ENCODE peak calls at places on chromosomes 16 and 17, in eight cellular contexts. L is left ventricle myocardium inferior, Z is lung, Y is IMR-90, J is hepatocyte, R is iPS DF 6.9, K is heart right ventricle, O is left lung. C is an unnamed sample. For H3K27me3 and H3K36me3, the result is how much of the 10 kb centered on the place peaks cover.

GRCh38 chr17:17681187-17681743 is at the start of gene RAI1:
- DNase-seq in J (peak), Z (peak), O (peak), L (peak), K (peak), R (no peak), Y (peak), C (peak)

GRCh38 chr17:66343531-66344078 is 41.2 kb downstream of the PRKCA start:
- DNase-seq in L (no peak), R (no peak), O (no peak), Y (no peak), K (no peak), J (peak), Z (no peak), C (no peak)

GRCh38 chr16:84144301-84144858 is 597 bp downstream of the HSDL1 start:
- DNase-seq in O (peak), L (peak), Z (peak), R (no peak), Y (peak), K (peak), J (peak), C (peak)

GRCh38 chr17:2883544-2884203 is 87.4 kb downstream of the RAP1GAP2 start:
- DNase-seq in O (no peak), R (no peak), L (peak), J (peak), K (peak), Y (peak), Z (no peak), C (peak)

GRCh38 chr17:39150104-39150634 is 1.3 kb downstream of the PLXDC1 start:
- DNase-seq in Z (no peak), K (no peak), R (no peak), Y (no peak), J (no peak), O (no peak), L (no peak), C (no peak)

GRCh38 chr16:3607161-3607560 is 4.2 kb downstream of the SLX4 start:
- DNase-seq in J (no peak), Y (no peak), L (no peak), K (no peak), Z (no peak), R (no peak), O (no peak), C (no peak)

GRCh38 chr17:73455050-73455687 is 143.4 kb upstream of the CDC42EP4 start:
- DNase-seq in R (no peak), L (no peak), K (no peak), Y (no peak), Z (no peak), J (no peak), O (no peak), C (no peak)

GRCh38 chr17:69246726-69247375 is 18.2 kb upstream of the ABCA10 start:
- DNase-seq in Y (peak), J (peak), K (no peak), L (no peak), R (peak), Z (no peak), O (no peak), C (no peak)

GRCh38 chr17:29585080-29585751 is 4.2 kb downstream of the GIT1 start:
- DNase-seq in L (no peak), R (no peak), J (no peak), O (no peak), Z (no peak), K (peak), Y (no peak), C (no peak)

GRCh38 chr16:4410335-4411075 is 5.9 kb downstream of the CORO7 start:
- DNase-seq in L (no peak), R (no peak), J (peak), Y (peak), K (no peak), Z (no peak), O (no peak), C (no peak)

GRCh38 chr17:19501219-19501618 is 32.4 kb upstream of the SLC47A1 start:
- DNase-seq in O (no peak), L (no peak), J (no peak), Z (no peak), Y (no peak), R (no peak), K (no peak), C (no peak)

GRCh38 chr17:9356488-9356911 is 219.1 kb downstream of the STX8 start:
- DNase-seq in O (no peak), Y (no peak), R (no peak), K (peak), L (no peak), Z (no peak), J (no peak), C (no peak)

GRCh38 chr16:11016993-11017392 is 72.6 kb downstream of the CLEC16A start:
- DNase-seq in O (peak), K (no peak), Y (peak), J (peak), R (no peak), Z (peak), L (peak), C (no peak)

GRCh38 chr17:63399856-63400255 is 46.2 kb downstream of the CYB561 start:
- DNase-seq in K (peak), Z (peak), Y (peak), L (peak), R (no peak), J (peak), O (no peak), C (no peak)

GRCh38 chr17:81095608-81095888 is 60.6 kb downstream of the BAIAP2 start:
- DNase-seq in O (no peak), R (no peak), L (no peak), K (no peak), Z (no peak), Y (no peak), J (no peak), C (no peak)

GRCh38 chr17:31134526-31134925 is 39.7 kb downstream of the NF1 start:
- DNase-seq in J (no peak), Z (no peak), O (no peak), K (no peak), R (no peak), Y (no peak), L (no peak), C (no peak)

GRCh38 chr16:29729116-29729521 is 16.7 kb downstream of the C16orf54 start:
- DNase-seq in R (no peak), Y (peak), Z (no peak), O (no peak), J (peak), L (no peak), K (peak), C (peak)

GRCh38 chr17:78568494-78569115 is 8.6 kb downstream of the DNAH17 start:
- DNase-seq in Z (no peak), J (peak), K (no peak), O (no peak), R (no peak), Y (peak), L (no peak), C (no peak)

GRCh38 chr17:80737106-80738019 is 192.7 kb downstream of the RPTOR start:
- DNase-seq in Z (no peak), L (no peak), O (peak), R (no peak), K (no peak), J (no peak), Y (no peak), C (no peak)

GRCh38 chr17:47967607-47968252 is 3.2 kb upstream of the CDK5RAP3 start:
- DNase-seq in R (no peak), L (no peak), K (no peak), O (no peak), Z (no peak), Y (peak), J (peak), C (no peak)

DNA sequence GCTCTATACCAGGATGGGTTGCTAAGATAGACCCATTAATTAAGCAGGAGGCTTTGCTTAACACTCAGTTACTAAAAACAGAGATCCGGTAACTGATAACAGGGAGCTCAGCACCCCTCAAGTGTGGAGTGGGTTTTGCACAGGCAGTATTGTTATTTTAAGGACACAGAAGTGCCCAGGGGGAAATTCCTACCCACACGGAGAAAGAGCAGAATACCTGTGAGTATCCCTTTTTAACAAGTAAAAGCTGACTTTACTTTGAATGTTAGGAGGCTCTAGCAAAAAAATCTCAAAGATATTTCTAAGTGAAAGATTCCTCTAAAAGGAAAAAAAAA is 32.8 kb upstream of the HAS3 start:
- DNase-seq in L (no peak), J (no peak), K (no peak), R (no peak), Y (no peak), Z (no peak), O (no peak), C (no peak)
- H3K27ac ChIP-seq in L (no peak), J (peak), K (no peak), R (no peak), Y (no peak), Z (no peak), O (peak), C (no peak)

GRCh38 chr16:67001726-67002125 is 13.3 kb downstream of the CES4A start:
- DNase-seq in J (no peak), L (no peak), O (no peak), Z (no peak), R (no peak), Y (no peak), K (no peak), C (no peak)
- H3K27me3 ChIP-seq in J (under half), L (under half), O (under half), Z (under half), R (under half), Y (under half), K (under half), C (under half)

DNA sequence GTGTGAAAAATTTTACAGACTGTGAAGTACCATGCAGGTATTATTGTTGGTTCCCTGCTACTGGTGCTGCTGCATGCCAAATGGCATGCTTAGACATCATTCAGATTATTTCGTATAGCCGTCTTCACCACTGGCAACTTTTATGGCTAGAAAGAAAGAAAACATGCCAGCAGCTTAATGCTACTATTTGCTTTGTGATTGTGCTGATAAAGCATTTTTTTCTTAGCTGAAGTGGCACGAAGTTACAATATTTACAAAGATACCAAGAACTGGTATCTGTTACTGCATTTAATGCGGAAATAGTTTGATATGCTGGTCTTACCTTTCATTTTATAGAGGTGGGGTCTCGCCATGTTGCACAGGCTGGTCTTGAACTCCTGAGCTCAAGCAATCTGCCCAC is 8.2 kb downstream of the ZNHIT3 start:
- DNase-seq in R (no peak), Y (no peak), J (no peak), K (no peak), O (no peak), Z (no peak), L (no peak), C (no peak)
- H3K36me3 ChIP-seq in R (under half), Y (under half), J (under half), K (under half), O (under half), Z (under half), L (half or more), C (half or more)

DNA sequence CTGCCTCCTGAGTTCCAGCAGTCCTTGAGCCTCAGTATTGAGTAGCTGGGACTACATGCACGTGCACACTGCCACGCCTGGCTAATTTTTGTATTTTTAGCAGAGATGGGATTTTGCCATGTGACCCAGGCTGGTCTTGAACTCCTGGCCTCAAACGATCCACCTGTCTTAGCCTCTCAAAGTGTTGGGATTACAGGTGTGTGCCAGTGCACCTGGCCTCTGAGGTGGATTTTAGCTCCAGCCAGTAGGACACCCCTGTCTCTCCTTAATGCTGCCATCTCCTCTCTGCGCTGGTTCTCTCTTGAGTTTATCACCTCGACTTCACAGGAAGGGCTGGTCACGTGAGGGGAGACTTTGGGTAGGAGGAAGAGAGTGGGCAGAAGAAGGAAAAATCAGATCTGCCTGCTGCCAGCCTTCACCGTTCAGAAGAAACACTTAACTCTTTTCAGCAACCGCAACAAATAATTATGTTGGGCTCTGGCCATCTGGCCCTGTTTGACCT is 55.1 kb downstream of the NDE1 start:
- DNase-seq in L (no peak), Y (no peak), K (no peak), Z (no peak), O (no peak), R (no peak), J (no peak), C (no peak)
- H3K27ac ChIP-seq in L (no peak), Y (no peak), K (no peak), Z (no peak), O (no peak), R (no peak), J (no peak), C (no peak)

DNA sequence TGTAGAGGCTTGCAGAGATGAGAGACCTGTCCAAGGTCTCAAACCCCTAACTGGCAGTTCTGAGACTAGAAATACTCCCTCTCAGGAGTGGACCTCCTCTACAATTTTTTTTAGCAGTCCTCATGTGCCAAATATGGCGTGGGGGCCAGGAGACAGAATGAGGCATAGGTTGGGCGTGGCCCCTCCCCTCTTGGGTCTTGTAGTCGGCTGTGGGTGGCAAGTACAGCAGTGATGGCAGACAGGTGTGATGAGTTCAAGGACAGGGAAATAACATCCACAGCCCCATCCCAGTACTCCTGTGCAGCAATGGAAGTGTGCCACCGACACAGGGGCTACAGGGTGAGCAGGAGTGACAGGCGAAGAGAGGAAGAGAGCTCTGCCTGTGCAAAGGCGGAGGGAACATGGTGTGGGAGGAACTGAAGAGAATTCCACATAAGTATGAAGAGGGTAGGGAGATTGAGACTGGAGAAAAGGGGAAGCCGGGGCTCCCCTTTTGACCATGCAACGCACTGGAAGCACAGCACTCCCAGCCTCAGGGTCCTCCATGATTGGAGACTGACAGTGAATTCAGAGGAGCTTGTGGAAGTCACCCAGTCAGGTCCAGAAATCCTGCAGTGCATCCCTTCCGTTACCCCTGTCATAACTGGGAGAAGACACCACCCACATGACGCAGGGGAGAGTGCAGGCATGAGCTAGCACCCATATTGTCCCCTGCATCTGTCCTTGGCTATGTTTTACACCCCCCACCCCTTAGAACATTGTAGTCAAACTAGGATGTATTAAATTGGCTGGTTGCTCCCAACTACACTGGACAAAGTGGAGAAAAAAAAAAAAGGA is 14.8 kb upstream of the CETP start:
- DNase-seq in J (no peak), L (no peak), K (no peak), Z (no peak), R (no peak), Y (no peak), O (no peak), C (no peak)
- H3K27me3 ChIP-seq in J (under half), L (under half), K (under half), Z (under half), R (under half), Y (under half), O (under half), C (under half)